ENCODE peak calls at places on chromosomes 5 and 9, in five cellular contexts. O is GM23338, K is DND-41, R is osteocyte, Q is B cell. T is an unnamed sample.

GRCh38 chr5:84287964-84288363 is 96.7 kb downstream of the EDIL3 start:
- DNase-seq in O (no peak), K (peak; percentile 5), R (no peak), Q (no peak), T (no peak)

GRCh38 chr5:98639258-98639657 is 134.2 kb upstream of the RGMB start:
- DNase-seq in O (peak; percentile 20), K (no peak), R (no peak), Q (no peak), T (no peak)

GRCh38 chr9:109903515-109904138 is 123.6 kb downstream of the PALM2AKAP2 start:
- DNase-seq in O (peak; percentile 81), K (peak; percentile 78), R (no peak), Q (peak; percentile 77), T (peak; percentile 60)

GRCh38 chr5:75051217-75051751 is 1.1 kb downstream of the GCNT4 start:
- DNase-seq in O (peak; percentile 19), K (peak; percentile 21), R (no peak), Q (no peak), T (no peak)

GRCh38 chr5:150481972-150482406 is 25.9 kb upstream of the NDST1 start:
- DNase-seq in O (no peak), K (no peak), R (no peak), Q (no peak), T (no peak)

GRCh38 chr9:38292480-38292879 is 100.0 kb upstream of the ALDH1B1 start:
- DNase-seq in O (no peak), K (no peak), R (no peak), Q (no peak), T (no peak)

GRCh38 chr5:109482748-109483147 is 73.0 kb upstream of the PJA2 start:
- DNase-seq in O (peak; percentile 17), K (no peak), R (no peak), Q (no peak), T (no peak)

GRCh38 chr9:121505903-121506640 is 6.4 kb upstream of the GGTA1 start:
- DNase-seq in O (no peak), K (no peak), R (no peak), Q (no peak), T (no peak)

GRCh38 chr9:94843089-94843488 is 116.6 kb downstream of the AOPEP start:
- DNase-seq in O (peak; percentile 54), K (no peak), R (no peak), Q (no peak), T (no peak)

GRCh38 chr5:7395432-7396168 is at the start of gene ADCY2:
- DNase-seq in O (peak; percentile 49), K (no peak), R (no peak), Q (no peak), T (no peak)

GRCh38 chr5:82894754-82895153 is 182.4 kb downstream of the TMEM167A start:
- DNase-seq in O (no peak), K (no peak), R (no peak), Q (no peak), T (no peak)

GRCh38 chr5:137142371-137143243 is 356.5 kb downstream of the SPOCK1 start:
- DNase-seq in O (no peak), K (no peak), R (peak; percentile 75), Q (no peak), T (no peak)

GRCh38 chr5:113512341-113512740 is 1.2 kb upstream of the YTHDC2 start:
- DNase-seq in O (no peak), K (no peak), R (no peak), Q (no peak), T (no peak)

GRCh38 chr5:135662683-135663082 is 83.9 kb upstream of the CXCL14 start:
- DNase-seq in O (peak; percentile 44), K (no peak), R (peak; percentile 25), Q (no peak), T (no peak)

GRCh38 chr9:34446468-34446891 is 11.9 kb downstream of the FAM219A start:
- DNase-seq in O (no peak), K (no peak), R (no peak), Q (no peak), T (no peak)

GRCh38 chr5:163269624-163270023 is 167.8 kb upstream of the CCNG1 start:
- DNase-seq in O (peak; percentile 45), K (no peak), R (no peak), Q (no peak), T (peak; percentile 7)

GRCh38 chr5:57117601-57118000 is 56.3 kb upstream of the GPBP1 start:
- DNase-seq in O (no peak), K (peak; percentile 47), R (peak; percentile 51), Q (no peak), T (no peak)

GRCh38 chr5:176609724-176610429 is at the start of gene GPRIN1:
- DNase-seq in O (peak; percentile 79), K (peak; percentile 55), R (peak; percentile 91), Q (peak; percentile 57), T (peak; percentile 99)

GRCh38 chr5:140398379-140398811 is 3.2 kb upstream of the ANKHD1 start:
- DNase-seq in O (no peak), K (no peak), R (no peak), Q (no peak), T (no peak)

GRCh38 chr5:140402258-140403074 is 833 bp downstream of the ANKHD1 start:
- DNase-seq in O (peak; percentile 86), K (peak; percentile 82), R (peak; percentile 84), Q (peak; percentile 41), T (no peak)

GRCh38 chr5:140400730-140401361 is 787 bp upstream of the ANKHD1 start:
- DNase-seq in O (peak; percentile 98), K (peak; percentile 91), R (peak; percentile 94), Q (peak; percentile 86), T (peak; percentile 94)

GRCh38 chr5:140403613-140404012 is 2.0 kb downstream of the ANKHD1 start:
- DNase-seq in O (no peak), K (no peak), R (no peak), Q (no peak), T (no peak)

DNA sequence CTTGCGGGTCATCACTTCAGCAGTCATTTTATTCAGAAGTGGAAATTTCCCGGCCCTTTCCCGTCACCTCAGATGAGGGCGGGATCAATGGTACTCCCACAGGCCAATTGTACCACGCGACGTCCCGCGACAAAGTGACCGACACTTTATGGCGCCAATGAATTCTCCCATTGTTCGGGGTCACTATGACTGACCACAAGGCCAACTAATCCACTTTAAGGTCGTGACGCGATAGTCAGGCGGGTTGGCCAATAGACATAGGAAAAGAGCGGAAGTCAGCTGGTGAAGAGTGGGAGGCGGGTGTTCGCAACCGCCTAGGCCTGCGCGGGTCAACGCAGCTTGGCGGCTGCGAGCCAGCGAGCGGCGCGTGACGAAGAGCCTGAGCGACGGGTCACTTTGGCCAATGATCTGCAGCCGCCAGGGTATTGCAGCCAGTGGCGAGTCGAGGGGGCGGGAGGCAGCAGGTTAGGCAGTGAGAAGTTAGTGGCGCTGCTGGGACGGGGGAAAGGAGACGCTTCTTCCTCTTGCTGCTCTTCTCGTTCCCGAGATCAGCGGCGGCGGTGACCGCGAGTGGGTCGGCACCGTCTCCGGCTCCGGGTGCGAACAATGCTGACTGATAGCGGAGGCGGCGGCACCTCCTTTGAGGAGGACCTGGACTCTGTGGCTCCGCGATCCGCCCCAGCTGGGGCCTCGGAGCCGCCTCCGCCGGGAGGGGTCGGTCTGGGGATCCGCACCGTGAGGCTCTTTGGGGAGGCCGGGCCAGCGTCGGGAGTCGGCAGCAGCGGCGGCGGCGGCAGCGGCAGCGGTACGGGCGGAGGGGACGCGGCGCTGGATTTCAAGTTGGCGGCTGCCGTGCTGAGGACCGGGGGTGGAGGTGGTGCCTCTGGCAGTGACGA is at the start of gene ANKHD1:
- DNase-seq in O (peak; percentile 100), K (peak; percentile 99), R (peak; percentile 99), Q (peak; percentile 98), T (peak; percentile 95)
- TF ChIP-seq CTCF in O (no peak), K (no peak), R (no peak), Q (no peak), T (no peak)

GRCh38 chr5:123369371-123369968 is 53.7 kb downstream of the CEP120 start:
- DNase-seq in O (no peak), K (no peak), R (no peak), Q (no peak), T (no peak)

GRCh38 chr5:123367739-123368138 is 55.5 kb downstream of the CEP120 start:
- DNase-seq in O (peak; percentile 39), K (no peak), R (no peak), Q (no peak), T (no peak)

DNA sequence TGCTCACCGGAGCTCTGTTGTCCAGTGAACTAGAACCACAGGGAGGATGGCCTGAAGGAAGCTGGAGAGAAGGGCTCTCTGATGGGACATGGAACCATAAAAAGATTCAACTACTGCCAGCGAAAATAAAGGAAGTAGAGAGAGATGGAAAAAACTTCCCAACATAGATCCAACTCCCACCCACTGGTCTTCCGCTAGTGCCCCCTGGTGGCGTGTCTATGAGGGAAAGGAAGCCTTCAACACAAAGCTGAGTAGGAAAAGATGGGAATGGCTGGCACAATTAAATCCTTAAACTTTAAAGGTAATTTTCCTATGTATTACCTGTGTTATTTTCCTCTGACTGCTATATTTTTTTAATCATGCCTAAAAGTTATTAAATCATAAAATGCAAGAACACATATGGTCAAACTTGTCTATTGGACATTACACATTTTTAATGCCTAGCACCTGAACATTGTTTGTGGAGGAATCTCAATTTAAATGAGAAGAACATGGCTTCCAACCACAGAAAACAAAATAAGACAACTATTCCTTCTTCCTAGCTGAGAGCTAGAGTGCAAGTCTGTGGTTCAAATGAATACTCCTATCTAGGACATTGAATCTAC is 51.5 kb downstream of the CEP120 start:
- DNase-seq in O (peak; percentile 78), K (peak; percentile 15), R (no peak), Q (peak; percentile 41), T (no peak)
- TF ChIP-seq CTCF in O (peak; percentile 80), K (peak; percentile 57), R (peak; percentile 57), Q (peak; percentile 56), T (peak; percentile 18)

GRCh38 chr9:130325921-130326320 is 60.4 kb downstream of the HMCN2 start:
- DNase-seq in O (no peak), K (no peak), R (no peak), Q (no peak), T (no peak)

GRCh38 chr9:130327781-130328348 is 62.3 kb downstream of the HMCN2 start:
- DNase-seq in O (no peak), K (no peak), R (no peak), Q (no peak), T (no peak)

GRCh38 chr9:130328349-130328801 is 62.8 kb downstream of the HMCN2 start:
- DNase-seq in O (no peak), K (no peak), R (no peak), Q (no peak), T (no peak)

GRCh38 chr9:130329061-130329460 is 63.5 kb downstream of the HMCN2 start:
- DNase-seq in O (no peak), K (no peak), R (no peak), Q (no peak), T (no peak)

DNA sequence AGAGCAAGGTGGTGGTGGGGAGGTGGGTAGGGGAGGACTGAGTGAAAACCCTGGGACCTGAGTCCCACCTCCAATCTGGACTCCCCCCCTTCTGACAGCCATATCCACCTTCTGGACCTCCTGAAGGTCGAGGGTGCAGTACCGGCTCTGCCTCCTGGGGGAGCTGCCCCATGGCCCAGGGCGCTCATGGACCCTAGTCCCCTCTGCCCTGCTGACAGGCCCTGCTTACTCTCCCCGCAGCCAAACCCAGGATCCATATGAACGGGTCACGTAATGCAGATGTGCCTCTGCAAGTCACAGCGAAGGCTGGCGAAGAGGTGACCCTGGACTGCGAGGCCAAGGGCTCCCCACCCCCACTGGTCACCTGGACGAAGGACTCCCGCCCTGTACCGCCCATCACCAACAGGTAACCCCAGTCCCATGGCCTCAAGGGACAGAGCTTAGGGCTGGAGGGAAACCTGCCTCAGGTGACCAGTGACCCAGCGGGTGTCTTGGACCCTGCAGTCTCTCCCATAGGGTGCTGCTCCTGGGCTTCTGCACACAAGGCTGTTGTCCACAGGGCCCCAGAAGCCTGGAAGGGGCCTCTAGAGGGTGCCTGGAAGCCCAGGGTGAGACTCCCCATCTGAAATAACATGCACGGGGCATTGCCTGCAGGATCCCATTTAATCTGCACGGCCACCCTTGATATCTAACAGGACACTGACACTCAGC is 61.7 kb downstream of the HMCN2 start:
- DNase-seq in O (peak; percentile 83), K (peak; percentile 11), R (no peak), Q (no peak), T (no peak)
- TF ChIP-seq CTCF in O (peak; percentile 74), K (peak; percentile 36), R (no peak), Q (peak; percentile 30), T (no peak)

GRCh38 chr5:154157483-154158378 is 32.8 kb upstream of the GALNT10 start:
- DNase-seq in O (peak; percentile 76), K (peak; percentile 19), R (no peak), Q (no peak), T (no peak)
- TF ChIP-seq CTCF in O (peak; percentile 92), K (peak; percentile 69), R (peak; percentile 45), Q (peak; percentile 27), T (peak; percentile 35)

T was measured in GM20000.